ENCODE peak calls at places on chromosome 1, in seven cellular contexts. One of them, this sample, is unnamed.

GRCh38 chr1:93703649-93704048 is 22.0 kb upstream of the BCAR3 start:
- DNase-seq in chondrocyte: no peak
- DNase-seq in adrenal gland: no peak
- DNase-seq in cardiac muscle cell: no peak
- DNase-seq in renal cortical epithelial cell: peak
- DNase-seq in foreskin fibroblast: peak
- DNase-seq in HEK293T: no peak
- DNase-seq in this sample: no peak

GRCh38 chr1:26697978-26698849 is 2.4 kb downstream of the ARID1A start:
- DNase-seq in renal cortical epithelial cell: peak
- DNase-seq in HEK293T: peak
- DNase-seq in chondrocyte: no peak
- DNase-seq in foreskin fibroblast: peak
- DNase-seq in adrenal gland: peak
- DNase-seq in cardiac muscle cell: peak
- DNase-seq in this sample: peak

GRCh38 chr1:168499094-168500049 is 44.4 kb downstream of the XCL2 start:
- DNase-seq in renal cortical epithelial cell: no peak
- DNase-seq in chondrocyte: no peak
- DNase-seq in foreskin fibroblast: peak
- DNase-seq in cardiac muscle cell: no peak
- DNase-seq in HEK293T: no peak
- DNase-seq in adrenal gland: no peak
- DNase-seq in this sample: no peak

GRCh38 chr1:209873067-209873810 is 45.5 kb downstream of the UTP25 start:
- DNase-seq in chondrocyte: no peak
- DNase-seq in adrenal gland: no peak
- DNase-seq in HEK293T: no peak
- DNase-seq in cardiac muscle cell: peak
- DNase-seq in foreskin fibroblast: peak
- DNase-seq in renal cortical epithelial cell: peak
- DNase-seq in this sample: no peak

GRCh38 chr1:233327938-233328660 is 575 bp downstream of the MAP3K21 start:
- DNase-seq in cardiac muscle cell: peak
- DNase-seq in renal cortical epithelial cell: no peak
- DNase-seq in adrenal gland: peak
- DNase-seq in HEK293T: peak
- DNase-seq in chondrocyte: no peak
- DNase-seq in foreskin fibroblast: peak
- DNase-seq in this sample: no peak

GRCh38 chr1:47252369-47252768 is 20.3 kb upstream of the TAL1 start:
- DNase-seq in renal cortical epithelial cell: peak
- DNase-seq in adrenal gland: no peak
- DNase-seq in chondrocyte: no peak
- DNase-seq in foreskin fibroblast: no peak
- DNase-seq in cardiac muscle cell: no peak
- DNase-seq in HEK293T: no peak
- DNase-seq in this sample: no peak

GRCh38 chr1:38958967-38959366 is 17.3 kb upstream of the RHBDL2 start:
- DNase-seq in foreskin fibroblast: peak
- DNase-seq in cardiac muscle cell: peak
- DNase-seq in chondrocyte: no peak
- DNase-seq in HEK293T: no peak
- DNase-seq in adrenal gland: no peak
- DNase-seq in renal cortical epithelial cell: peak
- DNase-seq in this sample: no peak

GRCh38 chr1:203265541-203265940 is 36.1 kb upstream of the CHIT1 start:
- DNase-seq in chondrocyte: no peak
- DNase-seq in adrenal gland: no peak
- DNase-seq in cardiac muscle cell: no peak
- DNase-seq in renal cortical epithelial cell: no peak
- DNase-seq in HEK293T: no peak
- DNase-seq in foreskin fibroblast: no peak
- DNase-seq in this sample: peak

GRCh38 chr1:36136535-36136934 is 11.5 kb upstream of the COL8A2 start:
- DNase-seq in chondrocyte: no peak
- DNase-seq in foreskin fibroblast: peak
- DNase-seq in cardiac muscle cell: peak
- DNase-seq in adrenal gland: peak
- DNase-seq in renal cortical epithelial cell: peak
- DNase-seq in HEK293T: no peak
- DNase-seq in this sample: no peak

GRCh38 chr1:247077234-247077633 is 1.4 kb downstream of the ZNF670 start:
- DNase-seq in chondrocyte: no peak
- DNase-seq in foreskin fibroblast: peak
- DNase-seq in renal cortical epithelial cell: peak
- DNase-seq in adrenal gland: no peak
- DNase-seq in cardiac muscle cell: peak
- DNase-seq in HEK293T: no peak
- DNase-seq in this sample: no peak

GRCh38 chr1:205543351-205544305 is 39.2 kb downstream of the CDK18 start:
- DNase-seq in foreskin fibroblast: peak
- DNase-seq in cardiac muscle cell: peak
- DNase-seq in chondrocyte: peak
- DNase-seq in renal cortical epithelial cell: peak
- DNase-seq in HEK293T: no peak
- DNase-seq in adrenal gland: peak
- DNase-seq in this sample: peak

GRCh38 chr1:241695454-241696171 is 43.5 kb downstream of the WDR64 start:
- DNase-seq in cardiac muscle cell: no peak
- DNase-seq in foreskin fibroblast: peak
- DNase-seq in adrenal gland: no peak
- DNase-seq in HEK293T: no peak
- DNase-seq in renal cortical epithelial cell: no peak
- DNase-seq in chondrocyte: no peak
- DNase-seq in this sample: no peak

GRCh38 chr1:175217674-175218073 is 25.1 kb upstream of the KIAA0040 start:
- DNase-seq in cardiac muscle cell: no peak
- DNase-seq in adrenal gland: no peak
- DNase-seq in HEK293T: no peak
- DNase-seq in renal cortical epithelial cell: no peak
- DNase-seq in chondrocyte: no peak
- DNase-seq in foreskin fibroblast: no peak
- DNase-seq in this sample: no peak

GRCh38 chr1:188070848-188071247 is 1242.1 kb downstream of the PLA2G4A start:
- DNase-seq in HEK293T: no peak
- DNase-seq in chondrocyte: no peak
- DNase-seq in adrenal gland: no peak
- DNase-seq in cardiac muscle cell: no peak
- DNase-seq in renal cortical epithelial cell: no peak
- DNase-seq in foreskin fibroblast: no peak
- DNase-seq in this sample: no peak

GRCh38 chr1:79791488-79792211 is 785.1 kb upstream of the ADGRL4 start:
- DNase-seq in HEK293T: no peak
- DNase-seq in adrenal gland: no peak
- DNase-seq in renal cortical epithelial cell: no peak
- DNase-seq in cardiac muscle cell: peak
- DNase-seq in foreskin fibroblast: no peak
- DNase-seq in chondrocyte: no peak
- DNase-seq in this sample: no peak

GRCh38 chr1:161307230-161307768 is 2.5 kb downstream of the MPZ start:
- DNase-seq in chondrocyte: no peak
- DNase-seq in cardiac muscle cell: peak
- DNase-seq in adrenal gland: peak
- DNase-seq in renal cortical epithelial cell: peak
- DNase-seq in foreskin fibroblast: peak
- DNase-seq in HEK293T: no peak
- DNase-seq in this sample: no peak

GRCh38 chr1:54996359-54996868 is 2.3 kb upstream of the BSND start:
- DNase-seq in chondrocyte: peak
- DNase-seq in adrenal gland: peak
- DNase-seq in foreskin fibroblast: peak
- DNase-seq in cardiac muscle cell: peak
- DNase-seq in HEK293T: peak
- DNase-seq in renal cortical epithelial cell: no peak
- DNase-seq in this sample: no peak

GRCh38 chr1:150609726-150610125 is 19.7 kb downstream of the ENSA start:
- DNase-seq in renal cortical epithelial cell: peak
- DNase-seq in foreskin fibroblast: peak
- DNase-seq in cardiac muscle cell: peak
- DNase-seq in HEK293T: no peak
- DNase-seq in adrenal gland: no peak
- DNase-seq in chondrocyte: no peak
- DNase-seq in this sample: no peak

GRCh38 chr1:167221804-167222610 is 1.3 kb downstream of the POU2F1 start:
- DNase-seq in HEK293T: peak
- DNase-seq in cardiac muscle cell: peak
- DNase-seq in foreskin fibroblast: peak
- DNase-seq in chondrocyte: no peak
- DNase-seq in adrenal gland: peak
- DNase-seq in renal cortical epithelial cell: peak
- DNase-seq in this sample: peak

GRCh38 chr1:17912491-17912890 is 157.4 kb downstream of the ACTL8 start:
- DNase-seq in adrenal gland: no peak
- DNase-seq in HEK293T: no peak
- DNase-seq in renal cortical epithelial cell: no peak
- DNase-seq in cardiac muscle cell: no peak
- DNase-seq in foreskin fibroblast: no peak
- DNase-seq in chondrocyte: peak
- DNase-seq in this sample: no peak

This sample was measured in uterus.